ENCODE peak calls at places on chromosomes 3 and 15, in eight cellular contexts. K is mesendoderm; H is cardiac fibroblast; V is effector CD4-positive, alpha-beta T cell; B is T-helper 9 cell; W is GM12878; J is colonic mucosa; A is NCI-H1105 treated with DMSO at 0.1 percent for 48 hours. Q is an unnamed sample.

GRCh38 chr3:123524987-123525386 is 59.9 kb downstream of the HACD2 start:
- DNase-seq in W (no peak), A (no peak), H (no peak), K (no peak), V (no peak), B (no peak), J (no peak), Q (no peak)

GRCh38 chr3:101913173-101913572 is 63.9 kb downstream of the NFKBIZ start:
- DNase-seq in H (peak; percentile 63), K (no peak), J (no peak), B (no peak), A (no peak), W (no peak), V (no peak), Q (no peak)

GRCh38 chr3:170493712-170494182 is 75.1 kb downstream of the CLDN11 start:
- DNase-seq in V (no peak), J (no peak), W (no peak), B (no peak), H (peak; percentile 70), A (no peak), K (no peak), Q (no peak)

GRCh38 chr15:75928680-75929608 is 25.3 kb downstream of the FBXO22 start:
- DNase-seq in A (no peak), W (no peak), K (peak; percentile 76), V (no peak), H (peak; percentile 40), J (peak; percentile 25), B (no peak), Q (no peak)

GRCh38 chr15:25481208-25481862 is 42.5 kb upstream of the UBE3A start:
- DNase-seq in J (no peak), H (no peak), W (no peak), A (peak; percentile 71), K (peak; percentile 70), V (no peak), B (no peak), Q (no peak)

GRCh38 chr15:73873889-73874511 is 636 bp downstream of the TBC1D21 start:
- DNase-seq in K (peak; percentile 70), J (peak; percentile 24), V (peak; percentile 10), H (peak; percentile 78), A (peak; percentile 31), B (peak; percentile 8), W (no peak), Q (no peak)

GRCh38 chr3:184485256-184485655 is 76.3 kb upstream of the EPHB3 start:
- DNase-seq in A (no peak), W (no peak), J (no peak), K (no peak), B (no peak), V (no peak), H (no peak), Q (no peak)

GRCh38 chr3:96266395-96267187 is 547.8 kb upstream of the EPHA6 start:
- DNase-seq in H (peak; percentile 66), J (no peak), B (no peak), A (no peak), V (no peak), K (no peak), W (no peak), Q (no peak)

GRCh38 chr3:148981236-148981635 is 10.1 kb upstream of the GYG1 start:
- DNase-seq in W (no peak), H (no peak), K (no peak), A (no peak), V (no peak), J (no peak), B (no peak), Q (no peak)

GRCh38 chr3:172209333-172210321 is 170.2 kb downstream of the FNDC3B start:
- DNase-seq in K (peak; percentile 58), V (no peak), B (no peak), W (no peak), J (no peak), H (no peak), A (no peak), Q (peak; percentile 80)

GRCh38 chr15:44574734-44575133 is 37.8 kb downstream of the EIF3J start:
- DNase-seq in A (no peak), H (no peak), J (no peak), K (no peak), V (no peak), B (no peak), W (no peak), Q (no peak)

Q was measured in left ventricle myocardium superior.